ENCODE peak calls at places on chromosomes 4 and X, in four cellular contexts. V is MM.1S, J is keratinocyte, S is colonic mucosa. Q is an unnamed sample.

GRCh38 chrX:9627827-9628406 is 137.7 kb downstream of the GPR143 start:
- DNase-seq in V (no peak), S (no peak), J (no peak), Q (peak; percentile 16)

GRCh38 chrX:46488712-46489111 is 56.5 kb downstream of the ZNF674 start:
- DNase-seq in V (no peak), S (no peak), J (no peak), Q (no peak)

GRCh38 chr4:742742-743311 is 37.2 kb downstream of the PCGF3 start:
- DNase-seq in J (no peak), V (peak; percentile 36), S (peak; percentile 77), Q (peak; percentile 72)

GRCh38 chr4:81601270-81601694 is 129.6 kb upstream of the RASGEF1B start:
- DNase-seq in J (no peak), V (no peak), S (no peak), Q (peak; percentile 16)

GRCh38 chrX:130728208-130728607 is 174.8 kb downstream of the ENOX2 start:
- DNase-seq in S (no peak), V (no peak), J (no peak), Q (peak; percentile 46)

GRCh38 chr4:125681240-125681639 is 366.5 kb downstream of the FAT4 start:
- DNase-seq in V (no peak), S (no peak), J (no peak), Q (peak; percentile 42)

GRCh38 chrX:375181-376036 is 11.3 kb downstream of the PPP2R3B start:
- DNase-seq in V (no peak), S (no peak), J (peak; percentile 36), Q (no peak)

GRCh38 chr4:94978904-94979303 is 221.1 kb downstream of the BMPR1B start:
- DNase-seq in V (no peak), S (no peak), J (no peak), Q (no peak)

GRCh38 chr4:138164218-138164617 is 77.9 kb downstream of the SLC7A11 start:
- DNase-seq in S (no peak), J (no peak), V (no peak), Q (no peak)

DNA sequence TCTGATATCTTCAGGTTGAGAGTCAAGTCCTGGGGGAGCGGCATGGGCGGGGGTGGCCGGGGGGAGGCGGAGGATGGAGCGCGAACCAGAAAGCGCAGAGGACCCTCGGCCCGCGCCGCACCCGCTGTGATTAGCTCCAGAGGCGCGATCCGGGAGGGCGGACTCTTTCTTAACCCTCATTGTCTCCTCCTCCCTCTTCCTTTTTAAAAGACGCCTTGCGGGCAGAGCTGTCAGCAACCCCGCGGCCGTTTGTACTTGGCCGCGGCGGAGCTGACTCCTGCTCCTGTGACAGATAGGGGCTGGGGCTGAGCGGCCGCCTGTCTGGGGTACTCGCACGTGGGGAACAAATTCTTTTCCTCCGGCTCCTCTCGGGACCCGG is at the start of gene SHISA3:
- DNase-seq in V (peak; percentile 65), J (no peak), S (peak; percentile 25), Q (peak; percentile 5)
- H3K4me3 ChIP-seq in V (peak within 1 kb of the TSS; percentile 71), J (peak within 1 kb of the TSS; percentile 7), S (peak within 1 kb of the TSS; percentile 36), Q (peak within 1 kb of the TSS; percentile 74)

GRCh38 chr4:186826866-186827541 is 103.3 kb upstream of the FAT1 start:
- DNase-seq in S (no peak), V (no peak), J (no peak), Q (no peak)
- H3K4me1 ChIP-seq in S (no peaks in the 10 kb centered on the region), V (peaks cover 46% of the 10 kb centered on the region), J (peaks cover 4% of the 10 kb centered on the region), Q (no peaks in the 10 kb centered on the region)

GRCh38 chr4:2935762-2936743 is 27.2 kb downstream of the NOP14 start:
- DNase-seq in S (no peak), J (peak; percentile 71), V (no peak), Q (no peak)

GRCh38 chr4:2938906-2939305 is 24.3 kb downstream of the NOP14 start:
- DNase-seq in V (no peak), J (no peak), S (no peak), Q (no peak)

GRCh38 chr4:2937986-2938385 is 25.2 kb downstream of the NOP14 start:
- DNase-seq in S (no peak), J (no peak), V (no peak), Q (no peak)

GRCh38 chr4:2936773-2937145 is 26.4 kb downstream of the NOP14 start:
- DNase-seq in S (no peak), V (no peak), J (peak; percentile 74), Q (no peak)

GRCh38 chr4:2937146-2937857 is 25.9 kb downstream of the NOP14 start:
- DNase-seq in J (peak; percentile 94), V (no peak), S (no peak), Q (no peak)
- H3K9ac ChIP-seq in J (peak overlapping the region; percentile 100), V (no peak overlapping the region), S (no peak overlapping the region), Q (peak overlapping the region; percentile 23)

DNA sequence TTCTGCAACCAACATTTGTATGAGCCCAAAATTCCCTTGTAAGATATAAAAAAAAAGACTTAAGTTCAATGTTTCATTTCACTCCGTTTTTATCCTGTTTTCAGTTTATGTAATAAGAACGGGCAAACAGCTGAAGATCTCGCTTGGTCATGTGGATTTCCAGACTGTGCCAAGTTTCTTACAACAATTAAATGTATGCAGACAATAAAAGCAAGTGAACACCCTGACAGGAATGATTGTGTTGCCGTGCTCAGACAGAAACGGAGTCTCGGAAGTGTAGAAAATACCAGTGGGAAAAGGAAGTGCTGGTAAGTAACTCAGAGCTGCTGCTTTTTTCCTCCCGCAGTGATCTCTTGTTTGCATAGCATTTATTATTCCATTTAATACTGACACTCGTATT is 2.8 kb downstream of the ANKRD37 start:
- DNase-seq in S (peak; percentile 34), J (no peak), V (peak; percentile 10), Q (no peak)
- H3K4me3 ChIP-seq in S (no peak overlapping the region), J (no peak overlapping the region), V (no peak overlapping the region), Q (no peak overlapping the region)

DNA sequence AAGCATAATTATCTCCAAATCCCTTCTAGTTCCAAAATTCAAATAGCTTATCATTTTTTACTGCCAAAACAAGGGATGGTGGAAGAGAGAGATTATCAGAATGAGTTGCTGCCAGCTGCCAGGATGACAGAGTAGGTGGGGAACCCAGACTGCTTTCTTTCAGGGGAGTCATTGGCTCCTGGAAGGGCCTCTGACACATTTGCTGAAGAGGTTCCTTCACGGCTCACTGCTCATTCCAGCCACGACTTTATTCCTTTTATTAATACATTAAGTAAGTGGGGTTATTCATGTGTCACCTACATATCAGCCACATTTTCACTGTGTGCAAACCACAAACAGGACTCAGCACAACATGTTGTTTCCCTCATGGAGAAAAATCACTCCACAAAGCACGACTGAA is 12.7 kb upstream of the SMIM43 start:
- DNase-seq in S (no peak), J (no peak), V (no peak), Q (no peak)
- H3K4me1 ChIP-seq in S (no peaks in the 10 kb centered on the region), J (no peaks in the 10 kb centered on the region), V (no peaks in the 10 kb centered on the region), Q (peaks cover 8% of the 10 kb centered on the region)

GRCh38 chr4:54547299-54548097 is 110.3 kb upstream of the KIT start:
- DNase-seq in J (no peak), V (peak; percentile 75), S (peak; percentile 72), Q (no peak)
- H3K9ac ChIP-seq in J (peak overlapping the region; percentile 15), V (peak overlapping the region; percentile 40), S (peak overlapping the region; percentile 7), Q (no peak overlapping the region)

GRCh38 chr4:113761682-113762060 is at the start of gene CAMK2D:
- DNase-seq in S (peak; percentile 91), V (peak; percentile 83), J (no peak), Q (peak; percentile 90)
- H3K4me3 ChIP-seq in S (peak within 1 kb of the TSS; percentile 78), V (peak within 1 kb of the TSS; percentile 68), J (peak within 1 kb of the TSS; percentile 90), Q (peak within 1 kb of the TSS; percentile 90)

DNA sequence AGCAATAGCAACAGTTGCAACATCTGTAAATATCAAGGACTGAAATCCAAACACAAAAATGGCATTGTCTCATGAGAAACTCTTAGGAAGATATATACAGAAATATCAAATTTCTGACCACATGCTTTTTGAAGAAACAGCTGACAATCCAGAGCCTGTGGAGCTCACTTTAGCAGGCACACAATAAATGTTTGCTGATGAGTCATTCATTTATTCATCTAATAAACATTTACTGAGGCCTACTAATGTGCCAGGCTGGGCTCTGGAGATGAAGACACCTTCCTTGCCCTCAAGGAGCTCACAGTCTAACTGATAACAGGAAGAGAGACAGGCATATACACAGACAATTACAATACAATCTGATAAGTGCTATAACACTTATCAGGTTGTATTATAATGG is 17.0 kb upstream of the ZCCHC13 start:
- DNase-seq in V (no peak), S (no peak), J (no peak), Q (peak; percentile 74)
- H3K4me1 ChIP-seq in V (no peaks in the 10 kb centered on the region), S (no peaks in the 10 kb centered on the region), J (no peaks in the 10 kb centered on the region), Q (peaks cover 18% of the 10 kb centered on the region)

DNA sequence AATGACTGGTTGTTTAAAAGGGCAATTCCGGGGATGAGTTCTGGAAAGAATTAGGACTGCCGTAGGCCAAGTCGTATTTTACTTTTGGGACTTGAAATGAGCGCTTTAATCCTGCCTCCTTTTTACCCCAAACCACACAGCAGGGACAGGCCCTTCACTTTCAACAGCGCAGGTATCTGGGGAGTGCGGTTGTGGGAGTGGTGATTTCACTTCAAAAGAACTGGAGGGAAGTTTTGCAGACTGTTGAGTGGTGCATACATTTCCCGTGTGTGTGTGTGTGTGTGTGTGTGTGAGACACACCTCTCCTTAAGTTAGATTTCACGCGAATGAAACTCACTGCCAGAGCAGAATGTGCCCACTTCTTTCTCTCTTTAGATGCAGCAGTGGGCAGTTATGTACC is 2.8 kb downstream of the NHS start:
- DNase-seq in V (no peak), S (no peak), J (no peak), Q (peak; percentile 2)
- H3K9ac ChIP-seq in V (no peak overlapping the region), S (no peak overlapping the region), J (peak overlapping the region; percentile 89), Q (peak overlapping the region; percentile 85)

DNA sequence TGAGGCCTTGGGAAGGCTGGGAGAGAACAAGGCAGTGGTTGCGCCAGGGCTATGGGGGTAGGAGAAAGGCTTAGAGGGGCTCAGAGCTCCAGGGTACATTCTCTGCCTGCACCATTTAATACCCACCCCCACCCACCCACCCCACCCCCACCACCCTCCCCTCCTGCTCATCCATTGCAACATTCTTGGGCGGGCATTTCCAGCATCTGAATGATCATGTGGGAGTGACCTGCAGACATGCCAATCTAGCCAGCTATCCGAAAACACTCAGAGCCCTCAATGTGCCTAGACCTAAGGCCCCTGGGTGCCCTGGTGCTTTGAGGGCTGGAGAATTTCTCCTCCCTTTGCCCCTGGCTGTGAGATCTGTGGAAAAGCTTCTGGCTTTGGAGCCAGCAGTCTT is 3.1 kb downstream of the SLC34A2 start:
- DNase-seq in V (no peak), S (no peak), J (no peak), Q (no peak)
- H3K4me3 ChIP-seq in V (no peak overlapping the region), S (no peak overlapping the region), J (no peak overlapping the region), Q (no peak overlapping the region)